ENCODE peak calls at places on chromosomes 12 and 14, in five cellular contexts. X is fibroblast of lung, O is IMR-90, A is pancreas, U is tibial artery. W is an unnamed sample.

GRCh38 chr12:75684678-75685620 is 173.5 kb upstream of the KRR1 start:
- DNase-seq in X (peak; percentile 98), O (peak; percentile 86), A (no peak), U (no peak), W (peak; percentile 79)

GRCh38 chr12:65875635-65876034 is 51.4 kb downstream of the HMGA2 start:
- DNase-seq in X (peak; percentile 64), O (peak; percentile 69), A (no peak), U (no peak), W (no peak)

GRCh38 chr12:16913832-16914490 is 308.0 kb upstream of the LMO3 start:
- DNase-seq in X (no peak), O (no peak), A (no peak), U (no peak), W (no peak)

GRCh38 chr12:102642199-102642598 is 161.8 kb upstream of the IGF1 start:
- DNase-seq in X (no peak), O (peak; percentile 50), A (no peak), U (no peak), W (no peak)

GRCh38 chr12:103771466-103771865 is 69.6 kb downstream of the NT5DC3 start:
- DNase-seq in X (peak; percentile 32), O (peak; percentile 44), A (no peak), U (peak; percentile 40), W (no peak)

GRCh38 chr14:42224053-42224888 is 617.6 kb downstream of the LRFN5 start:
- DNase-seq in X (peak; percentile 47), O (peak; percentile 68), A (peak; percentile 39), U (peak; percentile 63), W (no peak)

GRCh38 chr12:113464852-113465719 is 6.6 kb downstream of the LHX5 start:
- DNase-seq in X (no peak), O (no peak), A (no peak), U (no peak), W (no peak)

GRCh38 chr12:27616356-27617150 is 79.7 kb upstream of the REP15 start:
- DNase-seq in X (peak; percentile 25), O (no peak), A (no peak), U (no peak), W (no peak)

GRCh38 chr14:62409909-62410308 is 635.3 kb downstream of the KCNH5 start:
- DNase-seq in X (peak; percentile 73), O (peak; percentile 80), A (no peak), U (no peak), W (no peak)

GRCh38 chr14:21440857-21441256 is 15.1 kb downstream of the CHD8 start:
- DNase-seq in X (no peak), O (no peak), A (no peak), U (no peak), W (no peak)

GRCh38 chr14:51035611-51036192 is 59.2 kb downstream of the TRIM9 start:
- DNase-seq in X (peak; percentile 26), O (no peak), A (no peak), U (no peak), W (no peak)

GRCh38 chr12:41663487-41664258 is 475.6 kb downstream of the PDZRN4 start:
- DNase-seq in X (peak; percentile 38), O (peak; percentile 20), A (no peak), U (no peak), W (no peak)
- TF ChIP-seq CTCF in X (peak; percentile 35), O (peak; percentile 33), A (no peak), U (peak; percentile 26), W (no peak)

DNA sequence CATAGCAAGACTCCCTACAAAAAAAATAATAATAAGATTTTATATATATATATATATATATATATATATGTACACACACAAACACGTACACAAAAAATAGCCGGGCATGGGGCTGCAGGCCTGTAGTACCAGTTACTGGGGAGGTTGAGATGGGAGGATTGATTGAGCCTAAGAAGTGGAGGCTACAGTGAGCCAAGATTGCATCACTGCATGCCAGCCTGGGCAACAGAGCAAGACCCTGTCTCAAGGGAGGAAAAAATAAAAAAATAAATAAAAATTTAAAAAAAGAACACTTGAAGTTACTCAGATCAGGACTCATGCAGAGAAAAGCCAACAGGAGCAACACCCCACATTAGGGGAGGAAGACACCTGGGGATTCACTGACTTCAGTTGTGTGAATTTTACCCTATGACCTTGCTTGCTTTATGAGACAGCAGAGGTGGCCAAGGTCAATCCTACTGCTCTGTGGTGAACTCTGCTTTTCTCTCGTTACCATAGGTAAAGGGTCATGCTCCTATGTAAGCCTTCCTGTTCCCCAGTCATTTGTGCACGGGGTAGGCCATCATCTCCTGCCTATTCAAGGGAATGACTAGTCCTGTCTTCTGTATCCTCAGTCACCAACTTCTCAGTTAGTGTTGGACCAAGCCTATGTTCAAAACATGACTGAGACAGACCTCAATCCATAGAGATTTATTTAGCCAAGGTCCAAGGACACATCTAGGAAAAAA is 1119.8 kb upstream of the TMEM132C start:
- DNase-seq in X (no peak), O (no peak), A (no peak), U (no peak), W (no peak)
- H3K4me3 ChIP-seq in X (no peak overlapping the region), O (no peak overlapping the region), A (no peak overlapping the region), U (no peak overlapping the region), W (no peak overlapping the region)

GRCh38 chr12:131452444-131452860 is 258.4 kb upstream of the SFSWAP start:
- DNase-seq in X (no peak), O (no peak), A (no peak), U (no peak), W (no peak)
- TF ChIP-seq CTCF in X (no peak), O (no peak), A (no peak), U (no peak), W (peak; percentile 8)

GRCh38 chr12:46892887-46893286 is 67.1 kb upstream of the SLC38A4 start:
- DNase-seq in X (no peak), O (no peak), A (no peak), U (no peak), W (no peak)
- H3K4me3 ChIP-seq in X (no peak overlapping the region), O (no peak overlapping the region), A (no peak overlapping the region), U (no peak overlapping the region), W (no peak overlapping the region)

DNA sequence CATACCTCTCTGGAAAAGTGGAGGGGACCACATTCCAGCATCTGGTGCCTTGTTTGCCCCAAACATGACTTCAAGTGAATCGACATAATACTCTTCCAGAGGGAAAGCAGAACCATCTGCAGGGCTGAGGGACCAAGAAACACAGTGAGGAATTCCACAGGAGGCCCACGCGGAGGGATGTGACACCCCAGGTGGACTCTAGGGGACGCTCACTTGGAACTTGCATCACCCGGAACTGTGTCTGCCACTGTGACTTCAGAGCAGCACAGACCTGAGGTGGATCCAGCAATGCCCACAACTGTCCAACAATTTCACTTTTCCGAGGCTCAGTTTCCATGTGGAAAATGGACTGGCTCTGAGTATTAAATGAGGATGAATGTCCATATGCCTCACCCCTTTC is 14.3 kb upstream of the CLMN start:
- DNase-seq in X (no peak), O (no peak), A (no peak), U (no peak), W (no peak)
- TF ChIP-seq CTCF in X (no peak), O (no peak), A (no peak), U (no peak), W (no peak)

GRCh38 chr14:23319746-23320583 is 1.3 kb upstream of the PABPN1 start:
- DNase-seq in X (no peak), O (no peak), A (peak; percentile 39), U (no peak), W (no peak)
- H3K4me3 ChIP-seq in X (peak overlapping the region; percentile 47), O (no peak overlapping the region), A (peak overlapping the region; percentile 34), U (peak overlapping the region; percentile 99), W (peak overlapping the region; percentile 54)

GRCh38 chr14:100140452-100141132 is 18.9 kb downstream of the DEGS2 start:
- DNase-seq in X (peak; percentile 23), O (peak; percentile 20), A (no peak), U (no peak), W (no peak)
- TF ChIP-seq CTCF in X (no peak), O (peak; percentile 26), A (no peak), U (no peak), W (peak; percentile 49)

GRCh38 chr12:38905480-38906351 is at the start of gene CPNE8:
- DNase-seq in X (peak; percentile 79), O (no peak), A (peak; percentile 83), U (peak; percentile 89), W (no peak)

GRCh38 chr12:38903596-38903995 is 1.8 kb downstream of the CPNE8 start:
- DNase-seq in X (no peak), O (no peak), A (no peak), U (no peak), W (no peak)

GRCh38 chr12:38907171-38907923 is 2.0 kb upstream of the CPNE8 start:
- DNase-seq in X (no peak), O (no peak), A (no peak), U (no peak), W (no peak)

GRCh38 chr12:38906482-38907170 is 1.2 kb upstream of the CPNE8 start:
- DNase-seq in X (peak; percentile 85), O (no peak), A (peak; percentile 87), U (peak; percentile 90), W (no peak)

GRCh38 chr12:38904932-38905479 is 385 bp downstream of the CPNE8 start:
- DNase-seq in X (peak; percentile 79), O (no peak), A (peak; percentile 78), U (peak; percentile 91), W (no peak)
- H3K4me3 ChIP-seq in X (no peak overlapping the region), O (no peak overlapping the region), A (peak overlapping the region; percentile 66), U (peak overlapping the region; percentile 60), W (no peak overlapping the region)

W was measured in AG04449.